ENCODE peak calls at places on chromosomes 12 and 14, in four cellular contexts. Q is esophagus squamous epithelium, L is AG10803, J is hypothalamus. D is an unnamed sample.

GRCh38 chr14:101714394-101714793 is 47.1 kb upstream of the PPP2R5C start:
- DNase-seq in Q (no peak), L (no peak), J (no peak), D (no peak)

GRCh38 chr14:67653651-67654280 is 20.7 kb downstream of the VTI1B start:
- DNase-seq in Q (no peak), L (peak), J (no peak), D (no peak)

GRCh38 chr12:1970331-1970900 is 33.8 kb downstream of the DCP1B start:
- DNase-seq in Q (no peak), L (peak), J (no peak), D (no peak)

GRCh38 chr12:60201891-60202290 is 606.1 kb downstream of the SLC16A7 start:
- DNase-seq in Q (no peak), L (peak), J (no peak), D (no peak)

GRCh38 chr12:108099778-108100177 is 29.3 kb upstream of the WSCD2 start:
- DNase-seq in Q (no peak), L (no peak), J (no peak), D (no peak)

GRCh38 chr14:69260246-69260978 is 454 bp downstream of the GALNT16 start:
- DNase-seq in Q (no peak), L (no peak), J (no peak), D (no peak)

GRCh38 chr14:75519826-75520692 is 2.2 kb upstream of the BATF start:
- DNase-seq in Q (no peak), L (peak), J (no peak), D (no peak)

GRCh38 chr12:123938679-123939480 is 33.8 kb downstream of the CCDC92 start:
- DNase-seq in Q (no peak), L (no peak), J (no peak), D (no peak)

GRCh38 chr12:133264173-133264572 is 28.5 kb upstream of the ANHX start:
- DNase-seq in Q (no peak), L (no peak), J (no peak), D (no peak)

GRCh38 chr14:99792551-99793212 is 531 bp upstream of the EML1 start:
- DNase-seq in Q (no peak), L (peak), J (no peak), D (peak)

GRCh38 chr12:20646239-20646827 is 48.8 kb upstream of the SLCO1C1 start:
- DNase-seq in Q (no peak), L (peak), J (no peak), D (no peak)

GRCh38 chr12:132490481-132491348 is 764 bp downstream of the FBRSL1 start:
- DNase-seq in Q (no peak), L (peak), J (no peak), D (no peak)

GRCh38 chr14:99273724-99274345 is 1.8 kb upstream of the BCL11B start:
- DNase-seq in Q (no peak), L (no peak), J (no peak), D (no peak)

GRCh38 chr14:95208598-95208997 is 51.3 kb upstream of the DICER1 start:
- DNase-seq in Q (no peak), L (no peak), J (no peak), D (no peak)

GRCh38 chr14:67352055-67352454 is 7.5 kb downstream of the ATP6V1D start:
- DNase-seq in Q (no peak), L (no peak), J (no peak), D (no peak)

GRCh38 chr12:59699408-59700144 is 103.7 kb downstream of the SLC16A7 start:
- DNase-seq in Q (no peak), L (peak), J (no peak), D (no peak)

D was measured in pancreas.